ENCODE peak calls at places on chromosomes 6 and 20, in seven cellular contexts. L is heart left ventricle; K is CD8-positive, alpha-beta T cell; Y is gastrocnemius medialis; N is Panc1; M is kidney; D is pancreas. G is an unnamed sample.

GRCh38 chr6:106509420-106510089 is 119.7 kb downstream of the RTN4IP1 start:
- DNase-seq in N (no peak), K (peak; percentile 57), M (no peak), L (no peak), Y (no peak), D (no peak), G (no peak)

GRCh38 chr6:32224696-32225095 is 829 bp upstream of the NOTCH4 start:
- DNase-seq in N (no peak), M (no peak), Y (no peak), K (no peak), D (no peak), L (no peak), G (no peak)

GRCh38 chr6:15411766-15412165 is 165.9 kb downstream of the JARID2 start:
- DNase-seq in M (no peak), Y (no peak), D (no peak), L (no peak), N (no peak), K (no peak), G (no peak)

GRCh38 chr20:10619427-10619826 is 54.4 kb downstream of the JAG1 start:
- DNase-seq in N (peak; percentile 47), K (no peak), D (no peak), Y (no peak), L (no peak), M (no peak), G (no peak)

GRCh38 chr20:4153661-4154238 is 138.4 kb upstream of the RNF24 start:
- DNase-seq in D (peak; percentile 27), M (peak; percentile 77), N (no peak), K (no peak), L (no peak), Y (no peak), G (no peak)

GRCh38 chr6:145721144-145721543 is 14.2 kb downstream of the EPM2A start:
- DNase-seq in K (no peak), L (no peak), Y (no peak), D (no peak), M (no peak), N (no peak), G (no peak)

GRCh38 chr6:10297825-10298224 is 117.0 kb downstream of the TFAP2A start:
- DNase-seq in Y (no peak), L (no peak), D (no peak), M (no peak), K (no peak), N (no peak), G (no peak)

GRCh38 chr20:63362426-63363009 is 1.4 kb upstream of the CHRNA4 start:
- DNase-seq in M (peak; percentile 43), L (no peak), K (no peak), N (no peak), D (no peak), Y (no peak), G (no peak)

GRCh38 chr20:14337400-14338171 is at the start of gene FLRT3:
- DNase-seq in L (peak; percentile 25), K (no peak), N (peak; percentile 78), M (peak; percentile 79), D (peak; percentile 81), Y (peak; percentile 53), G (peak; percentile 77)

GRCh38 chr20:1810926-1811620 is 84.1 kb upstream of the SIRPA start:
- DNase-seq in K (no peak), M (no peak), L (no peak), Y (no peak), N (no peak), D (no peak), G (no peak)

GRCh38 chr6:5499644-5500306 is 238.5 kb downstream of the FARS2 start:
- DNase-seq in M (no peak), K (no peak), N (no peak), Y (no peak), D (no peak), L (no peak), G (no peak)
- H3K27ac ChIP-seq in M (no peak overlapping the region), K (no peak overlapping the region), N (no peak overlapping the region), Y (no peak overlapping the region), D (no peak overlapping the region), L (peak overlapping the region; percentile 74), G (peak overlapping the region; percentile 59)

DNA sequence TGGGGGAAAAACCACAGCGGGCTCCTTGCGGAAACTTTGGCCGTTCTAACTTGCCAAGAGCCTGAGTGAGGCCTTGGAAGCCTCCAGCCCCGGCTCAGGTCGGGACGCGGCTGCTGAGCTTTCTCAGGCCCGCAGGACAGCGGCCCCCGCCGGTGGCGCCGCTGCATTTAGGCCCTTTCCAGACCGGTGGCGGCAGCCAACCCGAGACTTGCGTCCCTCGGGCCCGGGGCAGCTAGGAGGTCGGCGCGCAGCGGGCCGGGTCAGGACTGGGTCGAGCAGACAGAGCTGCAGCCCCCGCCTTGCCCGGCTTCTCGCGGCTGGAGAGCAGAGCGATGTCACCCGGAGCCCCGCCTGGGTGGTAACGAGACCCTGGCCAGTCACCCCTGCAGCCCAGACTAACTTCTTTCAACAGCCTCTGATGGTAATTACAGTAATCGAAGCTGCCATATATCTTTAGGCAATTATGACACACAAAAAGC is 2.7 kb downstream of the NR2E1 start:
- DNase-seq in K (no peak), D (no peak), Y (no peak), M (peak; percentile 76), L (no peak), N (no peak), G (no peak)
- TF ChIP-seq CTCF in K (no peak), D (no peak), Y (no peak), M (peak; percentile 9), L (peak; percentile 32), N (no peak), G (peak; percentile 17)

GRCh38 chr6:47307362-47308222 is 2.1 kb downstream of the TNFRSF21 start:
- DNase-seq in K (no peak), Y (no peak), M (no peak), L (no peak), D (no peak), N (no peak), G (no peak)
- H3K4me3 ChIP-seq in K (no peak overlapping the region), Y (peak overlapping the region; percentile 62), M (peak overlapping the region; percentile 68), L (peak overlapping the region; percentile 74), D (peak overlapping the region; percentile 54), N (peak overlapping the region; percentile 67), G (peak overlapping the region; percentile 82)

GRCh38 chr20:57705103-57705899 is 4.5 kb downstream of the PMEPA1 start:
- DNase-seq in M (no peak), L (no peak), N (no peak), K (no peak), D (no peak), Y (no peak), G (no peak)
- H3K27ac ChIP-seq in M (no peak overlapping the region), L (no peak overlapping the region), N (peak overlapping the region; percentile 90), K (no peak overlapping the region), D (no peak overlapping the region), Y (no peak overlapping the region), G (no peak overlapping the region)

DNA sequence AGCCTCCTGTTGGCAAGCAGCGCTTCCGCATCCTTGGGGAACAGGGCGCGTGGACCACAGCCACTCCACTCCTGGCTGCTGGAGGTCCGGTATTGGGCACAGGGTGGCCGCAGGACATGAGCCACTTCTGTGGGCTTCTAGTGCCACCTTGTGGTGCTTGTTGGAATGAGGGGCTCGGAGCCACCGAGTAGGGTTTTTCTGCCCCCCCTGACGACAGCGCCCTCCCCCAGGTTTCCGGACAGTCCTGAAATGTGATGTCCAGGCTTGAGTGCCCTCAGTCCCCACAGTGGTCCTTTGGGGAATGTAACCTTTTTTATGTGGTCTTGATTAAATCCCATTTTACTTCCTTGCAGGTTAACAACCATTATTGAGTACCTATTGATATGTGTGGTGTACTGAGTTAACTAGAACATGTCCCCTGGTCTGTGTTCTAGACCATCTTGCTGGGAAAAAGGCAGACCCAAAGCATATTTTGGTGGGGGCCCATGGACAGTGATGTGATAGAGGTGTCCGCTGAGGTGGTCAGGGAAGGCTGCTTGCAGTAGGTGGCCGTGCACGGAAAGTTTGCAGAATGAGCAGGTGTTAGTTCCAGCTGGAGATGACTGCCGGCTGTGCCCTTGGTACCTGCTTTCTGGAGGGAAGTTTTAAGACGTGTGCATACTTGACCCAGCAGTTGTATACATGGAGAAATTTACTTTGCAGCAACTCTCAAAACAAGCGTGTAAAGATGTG is 70.0 kb downstream of the PTPN1 start:
- DNase-seq in N (no peak), M (peak; percentile 88), Y (no peak), L (peak; percentile 68), D (peak; percentile 30), K (peak; percentile 57), G (peak; percentile 73)
- TF ChIP-seq CTCF in N (peak; percentile 92), M (peak; percentile 74), Y (peak; percentile 92), L (peak; percentile 74), D (peak; percentile 64), K (peak; percentile 67), G (peak; percentile 87)

GRCh38 chr6:84193140-84193708 is 34.2 kb downstream of the CEP162 start:
- DNase-seq in K (no peak), M (no peak), N (peak; percentile 66), L (no peak), D (no peak), Y (no peak), G (no peak)
- H3K4me3 ChIP-seq in K (no peak overlapping the region), M (no peak overlapping the region), N (no peak overlapping the region), L (no peak overlapping the region), D (no peak overlapping the region), Y (no peak overlapping the region), G (no peak overlapping the region)

GRCh38 chr6:11762782-11763459 is 15.7 kb downstream of the ADTRP start:
- DNase-seq in L (no peak), D (no peak), K (no peak), Y (no peak), N (no peak), M (no peak), G (no peak)
- H3K27ac ChIP-seq in L (no peak overlapping the region), D (peak overlapping the region; percentile 74), K (no peak overlapping the region), Y (no peak overlapping the region), N (no peak overlapping the region), M (peak overlapping the region; percentile 23), G (no peak overlapping the region)

DNA sequence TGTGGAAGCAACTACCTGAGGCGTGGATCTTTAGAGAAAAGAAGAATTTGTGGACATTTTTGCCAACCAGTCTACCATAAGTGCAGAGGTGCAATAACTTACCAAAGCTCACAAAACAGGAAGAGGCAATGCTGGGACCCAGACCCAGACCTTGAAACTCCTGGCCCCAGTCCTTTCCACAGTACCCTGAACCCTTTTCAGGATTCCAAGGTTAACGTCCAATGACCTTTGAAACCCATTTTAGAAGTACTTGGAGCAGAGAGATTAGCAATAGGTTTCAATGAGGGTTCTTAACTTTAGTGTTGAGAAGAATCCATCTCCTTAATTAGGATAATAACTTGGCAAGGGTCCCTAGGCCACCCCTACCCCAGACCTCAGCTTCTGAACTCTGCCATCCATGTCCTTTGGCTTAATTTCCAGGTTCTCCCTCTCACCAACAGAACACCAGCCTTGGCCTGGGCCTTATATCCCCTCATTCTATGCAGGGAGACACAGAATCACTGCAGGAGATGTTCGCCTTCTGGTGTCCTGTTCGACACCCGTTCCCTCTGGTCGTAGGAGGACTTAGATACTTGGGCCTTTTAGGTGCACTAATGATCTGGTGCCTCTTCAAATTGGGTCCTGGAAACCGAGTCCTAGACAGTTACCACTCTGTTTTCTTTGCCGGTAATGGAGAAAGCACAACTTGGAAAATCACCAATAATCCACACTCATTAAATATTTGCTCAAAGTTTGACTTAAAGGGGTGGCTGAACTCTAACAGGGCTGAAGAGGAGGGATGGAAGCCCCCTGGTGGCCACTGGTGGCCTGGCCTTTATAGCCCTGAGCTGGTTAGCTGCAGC is 40.6 kb downstream of the ISM1 start:
- DNase-seq in Y (no peak), M (peak; percentile 77), L (peak; percentile 53), N (peak; percentile 22), K (peak; percentile 69), D (peak; percentile 63), G (no peak)
- TF ChIP-seq CTCF in Y (peak; percentile 42), M (peak; percentile 47), L (peak; percentile 69), N (peak; percentile 71), K (peak; percentile 80), D (peak; percentile 70), G (peak; percentile 50)

GRCh38 chr6:3208096-3208774 is 19.2 kb downstream of the TUBB2B start:
- DNase-seq in M (no peak), Y (no peak), N (no peak), L (no peak), K (no peak), D (no peak), G (no peak)
- H3K4me3 ChIP-seq in M (no peak overlapping the region), Y (no peak overlapping the region), N (no peak overlapping the region), L (no peak overlapping the region), K (no peak overlapping the region), D (no peak overlapping the region), G (no peak overlapping the region)

GRCh38 chr6:167965602-167966539 is 31.6 kb upstream of the KIF25 start:
- DNase-seq in K (no peak), Y (no peak), N (no peak), L (peak; percentile 58), M (no peak), D (no peak), G (no peak)
- H3K27ac ChIP-seq in K (no peak overlapping the region), Y (peak overlapping the region; percentile 70), N (no peak overlapping the region), L (peak overlapping the region; percentile 80), M (peak overlapping the region; percentile 3), D (peak overlapping the region; percentile 75), G (no peak overlapping the region)

G was measured in dorsolateral prefrontal cortex.